ENCODE peak calls at places on chromosomes 3 and 15, in four cellular contexts. T is PC-3, Z is fibroblast of lung, E is IMR-90. Q is an unnamed sample.

GRCh38 chr3:145639880-145640279 is 521.1 kb downstream of the PLOD2 start:
- DNase-seq in E (no peak), T (no peak), Z (no peak), Q (no peak)

GRCh38 chr3:169535584-169535983 is 127.9 kb downstream of the MECOM start:
- DNase-seq in Z (no peak), E (no peak), T (no peak), Q (no peak)

GRCh38 chr3:157816296-157816695 is 289.9 kb downstream of the SHOX2 start:
- DNase-seq in E (no peak), T (no peak), Z (no peak), Q (no peak)

GRCh38 chr3:72337480-72337855 is 510.8 kb downstream of the SHQ1 start:
- DNase-seq in Z (no peak), T (no peak), E (no peak), Q (no peak)

GRCh38 chr15:80379671-80380070 is 24.5 kb upstream of the ARNT2 start:
- DNase-seq in Z (no peak), T (no peak), E (no peak), Q (no peak)

GRCh38 chr15:71078506-71079207 is 36.6 kb upstream of the THSD4 start:
- DNase-seq in Z (no peak), T (peak), E (no peak), Q (no peak)

GRCh38 chr3:16761576-16761975 is 123.2 kb upstream of the PLCL2 start:
- DNase-seq in Z (no peak), E (no peak), T (peak), Q (no peak)

GRCh38 chr15:35618260-35619188 is 72.6 kb upstream of the DPH6 start:
- DNase-seq in E (no peak), T (no peak), Z (peak), Q (no peak)

GRCh38 chr3:42665050-42665878 is 11.8 kb downstream of the ZBTB47 start:
- DNase-seq in T (no peak), E (no peak), Z (no peak), Q (no peak)

GRCh38 chr3:9553949-9554513 is 409 bp upstream of the LHFPL4 start:
- DNase-seq in T (no peak), Z (no peak), E (no peak), Q (no peak)

GRCh38 chr15:100671858-100672543 is 69.6 kb downstream of the ASB7 start:
- DNase-seq in Z (peak), E (peak), T (peak), Q (no peak)

GRCh38 chr3:133661454-133662255 is at the start of gene TOPBP1:
- DNase-seq in T (peak), E (peak), Z (peak), Q (peak)

GRCh38 chr15:24696855-24697254 is 21.3 kb downstream of the NPAP1 start:
- DNase-seq in T (no peak), Z (no peak), E (no peak), Q (no peak)

GRCh38 chr15:91520848-91521247 is 332.7 kb upstream of the SLCO3A1 start:
- DNase-seq in E (peak), T (no peak), Z (no peak), Q (no peak)

GRCh38 chr15:95291878-95292472 is 1038.5 kb upstream of the NR2F2 start:
- DNase-seq in Z (peak), T (peak), E (peak), Q (no peak)

GRCh38 chr15:83282141-83282540 is 2.3 kb downstream of the BNC1 start:
- DNase-seq in T (peak), E (no peak), Z (no peak), Q (no peak)

GRCh38 chr3:170117134-170117533 is 64.4 kb downstream of the PHC3 start:
- DNase-seq in Z (no peak), T (peak), E (no peak), Q (no peak)

GRCh38 chr3:134228461-134228860 is 22.2 kb downstream of the RYK start:
- DNase-seq in E (no peak), Z (no peak), T (no peak), Q (no peak)

GRCh38 chr3:180680097-180680430 is 775 bp upstream of the CCDC39 start:
- DNase-seq in E (peak), Z (peak), T (no peak), Q (peak)

GRCh38 chr3:173761161-173761560 is 363.6 kb downstream of the NLGN1 start:
- DNase-seq in T (no peak), Z (no peak), E (no peak), Q (no peak)

GRCh38 chr3:194218646-194219453 is 82.9 kb downstream of the HES1 start:
- DNase-seq in E (no peak), Z (no peak), T (no peak), Q (no peak)

GRCh38 chr3:57872606-57873005 is 116.5 kb downstream of the SLMAP start:
- DNase-seq in E (peak), T (no peak), Z (no peak), Q (no peak)

GRCh38 chr15:50977157-50977556 is 68.7 kb downstream of the AP4E1 start:
- DNase-seq in Z (no peak), E (peak), T (no peak), Q (no peak)

GRCh38 chr3:156598413-156598812 is 43.5 kb upstream of the SSR3 start:
- DNase-seq in Z (no peak), E (no peak), T (no peak), Q (no peak)

GRCh38 chr3:46863261-46863782 is at the start of gene MYL3:
- DNase-seq in Z (no peak), T (no peak), E (no peak), Q (no peak)

GRCh38 chr3:16258177-16258576 is 6.6 kb downstream of the DPH3 start:
- DNase-seq in T (no peak), E (no peak), Z (no peak), Q (no peak)

GRCh38 chr3:172577962-172578560 is 54.8 kb upstream of the TNFSF10 start:
- DNase-seq in T (no peak), E (no peak), Z (no peak), Q (no peak)
- H3K9ac ChIP-seq in T (no peak), E (no peak), Z (no peak), Q (no peak)

DNA sequence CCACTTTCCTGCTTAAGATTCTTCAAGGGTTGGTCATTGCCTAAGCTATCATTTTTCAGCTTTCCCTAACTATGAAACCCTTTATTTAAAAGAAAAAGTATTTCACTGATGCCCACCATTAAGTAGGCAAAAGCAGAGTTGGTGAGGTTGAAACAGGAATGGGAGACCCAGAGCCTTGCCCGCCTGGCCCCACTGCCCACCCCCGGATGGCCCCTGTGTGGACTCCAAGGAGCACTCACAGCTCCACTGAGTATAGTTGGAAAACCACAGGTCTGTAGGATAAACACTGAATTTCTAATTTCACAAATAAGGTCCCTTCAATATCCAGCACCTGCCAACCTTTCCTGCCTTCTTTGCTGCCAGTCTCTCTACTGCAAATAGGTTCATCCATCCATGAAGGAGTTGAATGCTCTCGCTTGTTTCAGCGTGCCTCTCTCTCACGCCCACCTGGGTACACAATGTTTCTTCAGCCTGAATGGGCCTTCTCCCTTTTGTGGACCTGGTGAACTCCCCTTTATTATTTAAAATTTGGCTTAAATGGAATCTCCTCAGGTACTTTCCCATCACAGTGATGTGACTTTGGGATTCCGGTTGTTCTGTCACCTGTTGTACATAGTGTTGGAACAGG is 8.7 kb upstream of the ACAP2 start:
- DNase-seq in T (no peak), E (no peak), Z (no peak), Q (no peak)
- H3K9ac ChIP-seq in T (no peak), E (no peak), Z (no peak), Q (no peak)

GRCh38 chr15:67251318-67251717 is 3.1 kb downstream of the AAGAB start:
- DNase-seq in Z (no peak), E (no peak), T (no peak), Q (no peak)

GRCh38 chr15:67253517-67254237 is 784 bp downstream of the AAGAB start:
- DNase-seq in Z (peak), T (peak), E (peak), Q (no peak)

GRCh38 chr15:67254238-67255175 is at the start of the genes AAGAB and IQCH:
- DNase-seq in T (peak), E (peak), Z (peak), Q (peak)

GRCh38 chr15:67256051-67256450 is 1.5 kb downstream of the IQCH start:
- DNase-seq in T (no peak), E (no peak), Z (no peak), Q (no peak)

DNA sequence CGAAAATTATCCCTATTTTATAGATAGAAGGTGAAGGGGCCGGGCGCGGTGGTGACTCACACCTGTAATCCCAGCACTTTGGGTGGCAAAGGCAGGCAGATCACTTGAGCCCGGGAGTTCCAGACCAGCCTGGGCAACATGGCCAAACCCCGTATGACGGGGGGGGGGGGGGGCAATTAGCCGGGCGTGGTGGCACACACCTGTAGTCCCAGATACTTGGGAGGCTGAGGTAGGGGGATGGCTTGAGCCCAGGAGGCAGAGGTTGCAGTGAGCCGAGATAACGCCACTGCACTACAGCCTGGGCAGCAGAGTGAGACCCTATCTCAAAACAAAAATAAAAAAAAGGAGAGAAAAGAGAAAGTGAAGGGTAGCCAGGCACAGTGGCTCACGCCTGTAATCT is 1.4 kb downstream of the AAGAB start:
- DNase-seq in T (peak), Z (no peak), E (no peak), Q (no peak)
- H3K9ac ChIP-seq in T (peak), Z (peak), E (no peak), Q (no peak)

GRCh38 chr3:12797124-12797891 is 828 bp downstream of the CAND2 start:
- DNase-seq in Z (no peak), E (no peak), T (no peak), Q (no peak)

GRCh38 chr3:12797892-12798558 is 1.5 kb downstream of the CAND2 start:
- DNase-seq in T (no peak), Z (no peak), E (no peak), Q (no peak)

GRCh38 chr3:12793701-12794100 is 2.8 kb upstream of the CAND2 start:
- DNase-seq in T (no peak), Z (no peak), E (no peak), Q (no peak)

GRCh38 chr3:12798559-12799179 is 2.2 kb downstream of the CAND2 start:
- DNase-seq in Z (no peak), E (no peak), T (no peak), Q (no peak)

DNA sequence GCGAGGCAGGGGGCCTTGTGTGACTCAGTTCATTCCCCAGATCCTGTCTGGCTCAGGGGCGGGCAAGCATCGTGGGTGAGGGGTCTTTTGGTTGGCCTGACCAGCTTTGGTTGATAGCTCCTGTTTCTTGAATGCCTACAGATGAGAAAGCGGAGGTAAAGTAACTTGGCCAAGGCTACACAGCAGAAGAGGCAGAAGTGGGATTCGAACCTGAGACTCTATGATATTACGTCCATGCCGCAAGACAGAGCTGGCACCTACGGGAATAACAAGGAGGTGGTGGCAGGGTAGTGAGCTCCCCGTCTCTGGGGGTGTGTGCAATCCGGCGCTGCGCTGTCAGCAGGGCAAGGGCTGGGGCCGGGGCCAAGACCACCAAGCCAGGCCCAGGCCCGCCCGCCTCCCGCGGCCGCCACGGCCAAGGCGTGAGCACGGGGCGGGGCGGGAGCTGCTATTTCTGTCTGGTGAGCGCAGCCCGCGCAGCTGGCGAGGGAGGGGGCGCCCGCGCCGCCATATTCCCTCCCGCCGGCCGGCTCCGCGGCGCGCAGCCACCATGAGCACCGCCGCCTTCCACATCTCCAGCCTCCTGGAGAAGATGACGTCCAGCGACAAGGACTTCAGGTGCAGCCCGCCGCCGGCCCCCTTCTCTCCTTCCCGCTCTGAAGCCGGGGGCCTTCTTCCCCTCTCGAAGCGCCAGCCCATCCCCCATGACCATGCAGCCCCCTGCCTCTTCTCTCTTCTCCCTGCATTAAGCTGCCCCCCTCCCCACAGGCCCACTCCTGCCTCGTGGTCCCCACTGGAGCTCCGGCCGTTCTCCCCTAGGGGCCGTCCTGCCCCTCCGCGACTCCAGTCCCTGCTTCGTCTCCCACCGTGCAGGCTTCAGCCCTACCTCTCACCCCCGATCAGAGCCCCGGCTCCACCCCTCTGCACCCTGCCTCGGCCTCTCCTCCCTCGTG is at the start of gene CAND2:
- DNase-seq in E (peak), T (no peak), Z (peak), Q (no peak)
- H3K9ac ChIP-seq in E (peak), T (peak), Z (peak), Q (peak)

GRCh38 chr3:105850593-105850992 is 18.2 kb downstream of the CBLB start:
- DNase-seq in T (no peak), E (no peak), Z (no peak), Q (no peak)

GRCh38 chr3:105847865-105848264 is 20.9 kb downstream of the CBLB start:
- DNase-seq in T (no peak), E (no peak), Z (no peak), Q (no peak)

GRCh38 chr3:105847452-105847851 is 21.4 kb downstream of the CBLB start:
- DNase-seq in E (no peak), Z (no peak), T (no peak), Q (no peak)

GRCh38 chr3:105846809-105847208 is 22.0 kb downstream of the CBLB start:
- DNase-seq in T (no peak), Z (no peak), E (no peak), Q (no peak)

DNA sequence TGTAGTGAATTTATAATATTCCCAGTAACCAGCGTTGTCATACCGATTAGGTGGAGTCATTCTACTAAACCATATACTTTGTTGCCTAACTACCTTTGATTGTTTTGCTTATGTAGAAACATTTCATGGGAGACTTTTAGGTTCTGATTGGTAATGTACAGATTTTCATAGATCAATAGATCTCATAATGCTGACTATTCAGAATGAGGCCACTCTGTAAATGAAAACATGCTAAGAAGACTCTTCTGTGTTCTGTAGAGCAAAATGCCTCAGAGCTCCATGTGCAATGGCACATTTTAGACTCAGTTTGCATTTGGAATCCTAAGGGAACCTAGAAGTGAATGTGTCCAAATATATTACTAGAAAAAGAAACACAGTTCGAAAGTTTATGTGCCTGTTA is 20.0 kb downstream of the CBLB start:
- DNase-seq in Z (no peak), T (no peak), E (no peak), Q (no peak)
- H3K9ac ChIP-seq in Z (no peak), T (no peak), E (no peak), Q (no peak)

GRCh38 chr3:188627652-188628051 is 473.7 kb downstream of the LPP start:
- DNase-seq in Z (peak), E (peak), T (peak), Q (no peak)

GRCh38 chr3:188620752-188621151 is 466.8 kb downstream of the LPP start:
- DNase-seq in Z (no peak), T (no peak), E (no peak), Q (no peak)

GRCh38 chr3:188624828-188625227 is 470.9 kb downstream of the LPP start:
- DNase-seq in T (no peak), Z (no peak), E (no peak), Q (no peak)

DNA sequence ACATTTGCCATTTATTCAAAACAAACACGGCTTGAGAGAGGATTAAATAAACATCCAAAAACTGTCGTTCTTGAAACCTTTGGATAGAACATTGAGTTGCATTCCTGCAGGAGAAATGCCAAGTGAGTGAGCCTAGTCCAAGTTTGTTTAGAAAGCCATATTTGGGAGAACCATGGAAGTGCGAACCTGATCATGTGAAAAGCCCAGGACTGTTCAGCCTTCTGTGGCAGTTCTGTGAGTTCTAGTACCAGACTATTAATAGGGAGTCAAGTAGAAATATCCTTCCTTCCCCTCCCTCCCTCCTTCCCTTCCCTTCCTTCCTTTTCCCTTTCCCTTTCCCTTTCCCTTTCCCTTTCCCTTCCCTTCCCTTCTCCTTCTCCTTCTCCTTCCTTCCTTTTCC is 470.4 kb downstream of the LPP start:
- DNase-seq in T (no peak), E (peak), Z (peak), Q (no peak)
- H3K9ac ChIP-seq in T (no peak), E (no peak), Z (no peak), Q (no peak)

GRCh38 chr3:136280961-136281360 is 30.8 kb downstream of the PCCB start:
- DNase-seq in T (no peak), E (no peak), Z (peak), Q (no peak)
- H3K9ac ChIP-seq in T (no peak), E (no peak), Z (no peak), Q (no peak)

GRCh38 chr3:11705049-11705448 is 61.3 kb upstream of the VGLL4 start:
- DNase-seq in E (no peak), T (no peak), Z (no peak), Q (no peak)
- H3K9ac ChIP-seq in E (no peak), T (no peak), Z (no peak), Q (no peak)

DNA sequence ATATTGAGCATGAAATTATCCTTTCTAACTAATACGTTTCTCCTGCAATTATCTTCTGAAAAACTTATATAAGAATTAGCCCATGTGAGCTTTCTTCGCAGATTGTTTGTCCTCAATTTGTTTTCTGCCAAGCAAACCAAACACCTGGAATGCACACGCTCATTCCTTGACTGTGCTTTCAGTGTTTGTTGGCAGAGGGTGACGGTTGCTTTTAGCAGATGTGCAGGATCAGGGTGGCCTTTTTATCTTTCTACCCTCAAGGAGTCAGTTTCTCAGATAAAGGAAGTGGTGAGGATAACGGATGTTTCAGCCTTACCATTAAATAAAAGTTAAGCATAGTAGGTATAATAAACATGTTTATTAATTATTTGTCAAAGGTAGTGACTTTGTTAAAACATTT is 15.1 kb downstream of the ARPP21 start:
- DNase-seq in T (no peak), Z (no peak), E (no peak), Q (no peak)
- H3K9ac ChIP-seq in T (no peak), Z (no peak), E (no peak), Q (no peak)

Q was measured in NT2/D1.